ENCODE peak calls at places on chromosome 15, in eight cellular contexts. Y is A549, S is HCT116, P is endothelial cell of umbilical vein, W is K562, L is GM12878, B is H1, C is HepG2. H is an unnamed sample.

GRCh38 chr15:98799461-98799971 is 151.2 kb downstream of the IGF1R start:
- DNase-seq in S (no peak), Y (peak; percentile 61), B (no peak), W (no peak), L (no peak), P (peak; percentile 21), C (peak; percentile 52), H (peak; percentile 77)

GRCh38 chr15:60358935-60359672 is 38.7 kb downstream of the ANXA2 start:
- DNase-seq in C (no peak), L (no peak), W (no peak), Y (peak; percentile 62), S (no peak), P (peak; percentile 37), B (no peak), H (no peak)

GRCh38 chr15:28154283-28154682 is 55.2 kb upstream of the OCA2 start:
- DNase-seq in B (no peak), L (no peak), S (no peak), C (no peak), W (no peak), P (no peak), Y (no peak), H (no peak)

GRCh38 chr15:29749365-29750086 is 72.7 kb downstream of the TJP1 start:
- DNase-seq in L (no peak), B (no peak), Y (no peak), W (no peak), S (no peak), C (no peak), P (no peak), H (no peak)

GRCh38 chr15:101295607-101296225 is 668 bp upstream of the SNRPA1 start:
- DNase-seq in C (no peak), P (peak; percentile 44), S (no peak), L (no peak), B (no peak), Y (no peak), W (no peak), H (no peak)

GRCh38 chr15:73009306-73010091 is 42.8 kb upstream of the NEO1 start:
- DNase-seq in L (no peak), Y (no peak), W (no peak), P (no peak), C (no peak), S (no peak), B (no peak), H (no peak)

GRCh38 chr15:71052356-71052755 is 62.9 kb upstream of the THSD4 start:
- DNase-seq in B (no peak), Y (no peak), S (no peak), L (no peak), C (no peak), W (no peak), P (no peak), H (no peak)

GRCh38 chr15:89150762-89151305 is 62.6 kb downstream of the ABHD2 start:
- DNase-seq in C (peak; percentile 50), Y (no peak), L (no peak), S (no peak), B (no peak), W (no peak), P (no peak), H (peak; percentile 27)

GRCh38 chr15:50744601-50745000 is 20.9 kb downstream of the SPPL2A start:
- DNase-seq in C (no peak), B (no peak), L (no peak), W (no peak), Y (no peak), P (peak; percentile 16), S (no peak), H (peak; percentile 50)
- TF ChIP-seq MAX in C (no peak), B (no peak), L (no peak), W (no peak), Y (no peak), P (no peak), S (no peak), H (no peak)

GRCh38 chr15:40367673-40368611 is 9.9 kb downstream of the DISP2 start:
- DNase-seq in C (peak; percentile 75), B (peak; percentile 81), L (peak; percentile 27), P (peak; percentile 85), S (peak; percentile 81), W (peak; percentile 93), Y (peak; percentile 87), H (peak; percentile 96)
- TF ChIP-seq POLR2A in C (no peak), B (no peak), L (no peak), P (no peak), S (no peak), W (no peak), Y (no peak), H (no peak)

DNA sequence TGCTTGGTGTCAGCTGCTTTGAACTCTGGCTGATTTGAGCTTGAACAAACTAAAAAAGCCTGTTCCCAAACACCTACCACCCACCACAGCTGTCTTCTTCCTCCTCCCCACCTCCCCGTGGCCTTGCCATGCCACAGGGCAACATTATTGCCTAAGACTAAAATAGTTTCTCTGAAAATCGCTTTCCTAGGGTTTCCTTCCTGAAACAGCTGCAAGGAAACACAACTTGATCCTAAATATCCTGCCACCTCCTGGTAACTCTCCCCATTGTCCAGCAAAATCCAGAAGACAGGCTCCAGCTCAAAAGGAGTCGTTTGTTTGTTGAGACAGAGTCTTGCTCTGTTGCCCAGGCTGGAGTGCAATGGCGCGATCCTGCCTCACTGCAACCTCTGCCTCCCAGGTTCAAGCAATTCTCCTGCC is 193.9 kb upstream of the TPM1 start:
- DNase-seq in Y (peak; percentile 74), B (no peak), S (no peak), L (no peak), P (peak; percentile 87), W (no peak), C (peak; percentile 13), H (no peak)
- TF ChIP-seq MAX in Y (peak; percentile 56), B (no peak), S (no peak), L (no peak), P (no peak), W (no peak), C (no peak), H (no peak)

DNA sequence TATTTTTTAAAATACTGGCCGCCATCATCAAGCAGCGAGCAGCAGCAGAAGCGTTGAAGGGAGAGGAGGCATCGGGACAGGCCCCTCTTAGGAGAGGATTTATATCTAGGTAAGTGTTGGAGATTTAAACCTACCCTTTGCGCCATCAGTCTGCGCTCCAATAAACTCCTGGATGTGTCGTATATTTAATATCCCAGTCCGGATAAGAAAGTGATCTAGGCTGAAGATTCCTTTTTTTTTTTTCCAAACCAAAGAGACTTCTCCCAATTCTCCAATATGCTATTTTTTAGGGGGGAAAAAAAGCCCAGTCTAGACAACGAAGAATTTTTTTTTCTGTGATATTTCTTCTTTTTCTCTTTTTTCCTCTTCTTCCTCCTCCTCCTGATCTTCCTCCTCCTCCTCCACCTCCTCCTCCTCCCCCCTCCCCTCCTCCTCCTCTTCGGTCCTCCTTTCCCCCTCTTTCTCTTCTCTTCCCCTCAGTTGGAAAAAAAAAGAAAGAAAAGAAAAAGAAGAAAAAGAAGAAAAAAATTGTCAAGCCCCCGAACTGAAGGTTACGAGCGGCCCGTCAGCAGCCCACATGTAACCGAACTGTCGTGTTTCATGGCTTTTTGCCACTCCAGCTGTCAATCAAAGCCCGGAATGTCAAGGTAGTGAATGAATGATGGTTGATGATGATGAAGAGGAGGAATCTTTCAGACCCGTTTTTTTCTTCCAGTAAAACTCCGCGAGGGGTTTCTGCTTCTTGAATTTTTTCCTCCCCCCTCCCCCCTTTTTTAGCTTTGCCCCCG is 834 bp downstream of the MEIS2 start:
- DNase-seq in P (peak; percentile 46), L (no peak), S (peak; percentile 16), Y (peak; percentile 35), C (peak; percentile 66), W (peak; percentile 27), B (no peak), H (peak; percentile 40)
- TF ChIP-seq POLR2A in P (no peak), L (no peak), S (no peak), Y (no peak), C (no peak), W (no peak), B (no peak), H (no peak)

GRCh38 chr15:63973212-63974009 is 72.9 kb downstream of the DAPK2 start:
- DNase-seq in C (no peak), P (no peak), W (no peak), L (no peak), Y (peak; percentile 33), S (no peak), B (no peak), H (no peak)

GRCh38 chr15:63970723-63971426 is 75.4 kb downstream of the DAPK2 start:
- DNase-seq in W (no peak), C (no peak), P (no peak), B (no peak), S (no peak), Y (no peak), L (peak; percentile 85), H (no peak)

GRCh38 chr15:63972801-63973200 is 73.5 kb downstream of the DAPK2 start:
- DNase-seq in L (no peak), Y (no peak), B (peak; percentile 13), W (no peak), S (no peak), C (no peak), P (no peak), H (no peak)

GRCh38 chr15:63971427-63971805 is 74.9 kb downstream of the DAPK2 start:
- DNase-seq in W (peak; percentile 49), B (no peak), P (no peak), Y (no peak), L (no peak), S (no peak), C (no peak), H (no peak)

GRCh38 chr15:63971904-63972303 is 74.4 kb downstream of the DAPK2 start:
- DNase-seq in W (no peak), C (no peak), S (no peak), P (no peak), B (no peak), Y (no peak), L (no peak), H (no peak)
- TF ChIP-seq MAX in W (no peak), C (no peak), S (no peak), P (no peak), B (no peak), Y (no peak), L (no peak), H (no peak)

DNA sequence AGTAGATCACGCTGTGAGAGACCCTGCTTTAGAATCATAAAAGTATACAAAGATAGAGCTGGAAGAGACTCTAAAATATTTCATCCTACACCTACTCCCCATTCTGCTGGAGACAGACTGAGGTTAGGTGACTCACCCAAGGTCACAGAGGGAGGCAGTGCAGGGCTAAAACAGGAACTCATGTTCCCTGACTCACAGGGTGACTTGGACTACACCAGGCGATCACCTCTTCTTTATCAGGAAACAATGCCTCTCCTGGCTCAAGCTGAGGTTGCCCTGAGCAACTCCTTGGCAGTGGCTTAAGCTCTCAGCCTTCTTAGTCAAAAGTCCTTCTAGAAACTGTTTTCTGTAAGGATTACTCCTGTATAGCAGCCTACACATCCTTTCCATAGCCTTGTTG is 26.4 kb upstream of the TNFAIP8L3 start:
- DNase-seq in P (peak; percentile 98), Y (peak; percentile 85), W (peak; percentile 15), S (peak; percentile 82), L (no peak), C (peak; percentile 27), B (no peak), H (peak; percentile 89)
- TF ChIP-seq POLR2A in P (peak; percentile 54), Y (no peak), W (no peak), S (no peak), L (no peak), C (no peak), B (no peak), H (no peak)

H was measured in NB4.